ENCODE peak calls at places on chromosomes 6 and 20, in four cellular contexts. F, I, O and S are unnamed samples.

GRCh38 chr6:48036316-48036715 is 74.7 kb downstream of the PTCHD4 start:
- DNase-seq in F (no peak), I (no peak), O (peak; percentile 44), S (no peak)

GRCh38 chr20:52457826-52458225 is 266.2 kb upstream of the ZFP64 start:
- DNase-seq in O (no peak), I (no peak), F (no peak), S (no peak)

GRCh38 chr6:163946437-163946836 is 531.9 kb downstream of the QKI start:
- DNase-seq in F (no peak), O (no peak), I (no peak), S (no peak)

GRCh38 chr20:57618091-57618765 is 2.0 kb downstream of the ZBP1 start:
- DNase-seq in I (no peak), F (no peak), O (no peak), S (no peak)

GRCh38 chr6:137733353-137733746 is 133.7 kb upstream of the TNFAIP3 start:
- DNase-seq in F (no peak), I (no peak), O (no peak), S (no peak)

GRCh38 chr20:44104807-44105517 is 82.0 kb downstream of the JPH2 start:
- DNase-seq in O (no peak), F (no peak), I (no peak), S (no peak)

GRCh38 chr6:38876470-38876869 is 161.4 kb downstream of the DNAH8 start:
- DNase-seq in F (no peak), I (no peak), O (no peak), S (no peak)

GRCh38 chr6:146135167-146135566 is 106.3 kb downstream of the GRM1 start:
- DNase-seq in F (no peak), I (no peak), O (no peak), S (no peak)

GRCh38 chr6:165617528-165617927 is 45.5 kb downstream of the PDE10A start:
- DNase-seq in F (no peak), I (no peak), O (no peak), S (no peak)

GRCh38 chr6:2038096-2038495 is 207.3 kb downstream of the GMDS start:
- DNase-seq in I (no peak), F (no peak), O (no peak), S (no peak)

DNA sequence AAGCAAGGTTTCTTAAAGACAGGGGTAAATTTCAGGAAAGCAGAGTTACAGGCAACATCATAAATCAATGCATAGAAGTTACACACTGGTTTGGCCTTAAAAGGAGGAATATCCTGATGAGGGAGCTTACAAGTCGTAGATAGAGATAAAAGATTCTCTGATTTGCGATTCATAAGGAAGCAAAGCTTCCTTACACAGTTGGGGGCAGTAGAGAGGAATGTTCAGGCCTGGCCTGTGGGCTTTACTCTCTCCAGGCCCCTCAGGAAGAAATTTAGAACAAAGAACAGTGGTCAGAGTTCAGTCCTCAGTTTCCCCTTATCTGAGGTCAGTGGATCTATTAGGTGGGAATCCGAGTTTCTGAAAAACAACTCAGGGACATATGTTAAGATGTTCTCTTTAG is 19.3 kb downstream of the HLA-C start:
- DNase-seq in F (no peak), O (no peak), I (no peak), S (no peak)
- TF ChIP-seq CBFB in F (no peak), O (no peak), I (no peak), S (no peak)

GRCh38 chr20:1441133-1441532 is 25.5 kb downstream of the NSFL1C start:
- DNase-seq in F (no peak), I (no peak), O (no peak), S (no peak)

GRCh38 chr20:1438361-1438760 is 28.3 kb downstream of the NSFL1C start:
- DNase-seq in I (no peak), O (no peak), F (no peak), S (no peak)

GRCh38 chr20:1442304-1442703 is 24.3 kb downstream of the NSFL1C start:
- DNase-seq in I (no peak), O (no peak), F (no peak), S (no peak)

GRCh38 chr20:1437222-1437904 is 29.3 kb downstream of the NSFL1C start:
- DNase-seq in F (peak; percentile 55), I (peak; percentile 40), O (peak; percentile 83), S (peak; percentile 82)

DNA sequence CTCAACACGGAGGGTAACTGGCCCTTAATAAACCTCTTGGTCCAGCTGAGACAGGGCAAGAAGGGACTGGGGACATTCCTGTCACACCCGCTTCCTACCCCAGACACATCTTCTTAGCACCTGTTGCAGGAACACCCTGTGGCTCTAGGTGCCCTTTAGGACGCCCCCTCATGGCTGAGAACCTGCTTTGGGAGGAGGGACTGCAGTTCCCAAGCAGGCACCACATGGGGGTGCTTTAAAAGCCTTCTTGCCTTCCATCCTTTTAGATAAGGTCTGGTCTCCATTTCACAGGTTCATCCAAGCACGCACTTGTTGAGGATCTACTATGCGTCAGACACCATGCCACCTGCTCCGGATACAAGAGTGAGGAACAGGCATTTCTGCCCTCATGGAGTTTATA is 26.6 kb downstream of the NSFL1C start:
- DNase-seq in I (no peak), O (peak; percentile 61), F (peak; percentile 51), S (peak; percentile 72)
- TF ChIP-seq CBFB in I (no peak), O (no peak), F (no peak), S (no peak)

GRCh38 chr6:41371461-41371991 is 36.1 kb downstream of the NCR2 start:
- DNase-seq in F (no peak), O (no peak), I (no peak), S (peak; percentile 65)

GRCh38 chr6:41373367-41373918 is 38.0 kb downstream of the NCR2 start:
- DNase-seq in I (no peak), F (no peak), O (no peak), S (no peak)

GRCh38 chr6:41373919-41374617 is 38.7 kb downstream of the NCR2 start:
- DNase-seq in I (no peak), O (no peak), F (no peak), S (peak; percentile 72)

GRCh38 chr6:41371992-41372525 is 36.7 kb downstream of the NCR2 start:
- DNase-seq in F (no peak), I (no peak), O (no peak), S (peak; percentile 43)

GRCh38 chr6:41372526-41373366 is 37.3 kb downstream of the NCR2 start:
- DNase-seq in I (no peak), O (peak; percentile 49), F (no peak), S (peak; percentile 43)
- TF ChIP-seq CBFB in I (no peak), O (no peak), F (no peak), S (no peak)

GRCh38 chr6:12527339-12527738 is 189.2 kb upstream of the PHACTR1 start:
- DNase-seq in O (no peak), F (no peak), I (no peak), S (no peak)
- TF ChIP-seq CBFB in O (no peak), F (no peak), I (no peak), S (no peak)

GRCh38 chr6:139583420-139583819 is 209.0 kb upstream of the CITED2 start:
- DNase-seq in O (peak; percentile 61), I (no peak), F (no peak), S (no peak)
- TF ChIP-seq CBFB in O (no peak), I (no peak), F (no peak), S (no peak)

GRCh38 chr6:117605169-117605826 is 3.0 kb upstream of the GOPC start:
- DNase-seq in O (peak; percentile 80), F (peak; percentile 71), I (peak; percentile 66), S (no peak)
- TF ChIP-seq CBFB in O (no peak), F (no peak), I (no peak), S (no peak)

GRCh38 chr6:37177083-37177949 is 7.4 kb downstream of the PIM1 start:
- DNase-seq in I (no peak), O (no peak), F (peak; percentile 73), S (no peak)
- TF ChIP-seq CBFB in I (no peak), O (no peak), F (no peak), S (no peak)

GRCh38 chr6:155408981-155409380 is 46.7 kb downstream of the NOX3 start:
- DNase-seq in F (no peak), O (no peak), I (no peak), S (peak; percentile 22)

GRCh38 chr6:155402656-155403304 is 52.9 kb downstream of the NOX3 start:
- DNase-seq in F (no peak), I (no peak), O (peak; percentile 86), S (no peak)

GRCh38 chr6:155406801-155407200 is 48.8 kb downstream of the NOX3 start:
- DNase-seq in F (no peak), O (no peak), I (no peak), S (no peak)

GRCh38 chr6:155408231-155408630 is 47.4 kb downstream of the NOX3 start:
- DNase-seq in O (no peak), F (no peak), I (no peak), S (no peak)

DNA sequence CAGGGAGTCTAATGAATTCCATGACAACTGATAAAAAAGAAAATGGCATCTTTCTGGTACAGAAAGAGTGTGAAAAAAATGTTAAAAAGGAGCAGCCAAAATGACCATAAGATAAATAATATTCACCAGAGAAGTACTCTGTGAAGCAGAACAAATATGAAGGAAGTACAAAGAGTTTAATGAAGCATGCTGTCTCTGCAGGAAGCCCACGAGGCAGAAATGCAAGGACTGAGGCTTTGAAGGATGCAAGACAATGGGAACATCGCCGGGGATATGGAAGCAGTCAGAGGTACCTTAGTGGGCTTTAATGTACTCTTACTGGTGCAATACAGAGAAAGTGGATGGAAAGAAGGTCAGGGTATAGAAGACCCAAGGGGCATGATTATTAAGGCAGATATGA is 50.7 kb downstream of the NOX3 start:
- DNase-seq in O (no peak), F (no peak), I (no peak), S (no peak)
- TF ChIP-seq CBFB in O (no peak), F (no peak), I (no peak), S (no peak)